ENCODE peak calls at places on chromosomes 1 and 21, in eight cellular contexts. K is heart left ventricle; G is esophagus muscularis mucosa; M is lower lobe of right lung; T is CD8-positive, alpha-beta T cell; Y is cardiac muscle cell; E is fibroblast of the aortic adventitia; N is bronchial epithelial cell. S is an unnamed sample.

GRCh38 chr1:192794768-192795035 is 14.1 kb upstream of the RGS2 start:
- DNase-seq in Y (no peak), G (no peak), E (no peak), M (no peak), T (no peak), K (no peak), N (no peak), S (no peak)

GRCh38 chr1:210358511-210359148 is 29.9 kb downstream of the HHAT start:
- DNase-seq in M (no peak), E (no peak), N (no peak), G (no peak), T (no peak), Y (no peak), K (no peak), S (no peak)

GRCh38 chr1:46202975-46203737 is at the start of gene LURAP1:
- DNase-seq in M (peak), Y (peak), T (peak), K (peak), E (peak), G (no peak), N (peak), S (no peak)

GRCh38 chr1:209931141-209931540 is 6.9 kb upstream of the SYT14 start:
- DNase-seq in N (no peak), M (no peak), Y (no peak), E (no peak), G (no peak), K (no peak), T (no peak), S (no peak)

GRCh38 chr1:106814418-106814817 is 242.1 kb upstream of the PRMT6 start:
- DNase-seq in Y (no peak), N (no peak), T (no peak), E (no peak), K (no peak), M (no peak), G (no peak), S (no peak)

GRCh38 chr1:26358411-26359384 is 4.8 kb upstream of the CRYBG2 start:
- DNase-seq in G (no peak), K (no peak), E (no peak), T (peak), M (no peak), Y (no peak), N (peak), S (no peak)

GRCh38 chr1:117161887-117162286 is 40.3 kb upstream of the TRIM45 start:
- DNase-seq in T (no peak), G (no peak), M (no peak), K (no peak), E (no peak), Y (no peak), N (no peak), S (no peak)

GRCh38 chr1:24910751-24911650 is 19.1 kb downstream of the RUNX3 start:
- DNase-seq in E (no peak), M (peak), G (no peak), N (peak), K (no peak), T (peak), Y (no peak), S (no peak)

GRCh38 chr1:59410457-59410856 is 113.6 kb downstream of the FGGY start:
- DNase-seq in N (no peak), E (no peak), G (no peak), Y (no peak), M (no peak), T (no peak), K (no peak), S (no peak)

GRCh38 chr1:84689514-84690396 is 506 bp downstream of the SSX2IP start:
- DNase-seq in M (peak), Y (peak), G (peak), N (peak), E (peak), T (peak), K (peak), S (no peak)

GRCh38 chr1:223429313-223429731 is 36.1 kb downstream of the CCDC185 start:
- DNase-seq in G (no peak), T (no peak), E (peak), M (no peak), K (peak), Y (no peak), N (peak), S (no peak)

GRCh38 chr21:43712268-43712942 is 6.5 kb upstream of the PDXK start:
- DNase-seq in N (peak), K (no peak), Y (no peak), G (no peak), T (no peak), M (peak), E (peak), S (no peak)

GRCh38 chr21:45142469-45142868 is 68.1 kb downstream of the ADARB1 start:
- DNase-seq in N (no peak), E (peak), T (no peak), K (no peak), M (no peak), Y (no peak), G (no peak), S (peak)

GRCh38 chr21:37244506-37245083 is 22.5 kb downstream of the VPS26C start:
- DNase-seq in M (no peak), T (no peak), E (no peak), Y (no peak), K (no peak), N (no peak), G (peak), S (no peak)

GRCh38 chr1:202501281-202501680 is 152.8 kb downstream of the PPP1R12B start:
- DNase-seq in G (no peak), M (no peak), Y (no peak), K (no peak), T (no peak), E (peak), N (peak), S (no peak)

GRCh38 chr1:24694380-24694843 is 50.8 kb upstream of the CLIC4 start:
- DNase-seq in M (peak), N (no peak), E (peak), K (peak), G (no peak), Y (peak), T (peak), S (no peak)

GRCh38 chr1:91765293-91765692 is 120.7 kb downstream of the TGFBR3 start:
- DNase-seq in M (no peak), Y (no peak), G (no peak), K (no peak), N (no peak), E (no peak), T (no peak), S (no peak)

GRCh38 chr1:111963985-111964738 is 25.3 kb downstream of the KCND3 start:
- DNase-seq in Y (no peak), T (no peak), M (no peak), N (no peak), K (no peak), E (no peak), G (no peak), S (no peak)

GRCh38 chr1:51284487-51284954 is 45.8 kb downstream of the TTC39A start:
- DNase-seq in E (peak), Y (peak), T (no peak), N (no peak), K (peak), G (no peak), M (no peak), S (peak)

GRCh38 chr1:63042278-63042677 is 258.3 kb downstream of the ATG4C start:
- DNase-seq in E (no peak), Y (peak), G (no peak), M (no peak), N (no peak), T (no peak), K (no peak), S (no peak)

GRCh38 chr1:48228156-48228555 is 5.6 kb downstream of the SLC5A9 start:
- DNase-seq in G (no peak), T (no peak), K (no peak), Y (peak), N (no peak), M (no peak), E (no peak), S (no peak)

GRCh38 chr21:31500976-31501375 is 156.9 kb upstream of the TIAM1 start:
- DNase-seq in E (no peak), Y (no peak), N (no peak), G (no peak), T (no peak), M (no peak), K (no peak), S (no peak)

GRCh38 chr1:243582321-243582720 is 267.7 kb downstream of the AKT3 start:
- DNase-seq in T (no peak), Y (no peak), K (no peak), G (no peak), M (no peak), E (peak), N (no peak), S (no peak)

GRCh38 chr1:42177551-42177981 is 13.0 kb upstream of the GUCA2A start:
- DNase-seq in G (no peak), M (peak), E (peak), T (no peak), K (no peak), N (peak), Y (no peak), S (no peak)

GRCh38 chr1:110035236-110035752 is 870 bp downstream of the STRIP1 start:
- DNase-seq in G (no peak), K (no peak), Y (no peak), E (peak), N (peak), M (no peak), T (no peak), S (no peak)

GRCh38 chr1:153773004-153773921 is 1.9 kb upstream of the SLC27A3 start:
- DNase-seq in M (no peak), E (no peak), T (no peak), N (no peak), K (peak), Y (no peak), G (no peak), S (no peak)
- TF ChIP-seq CTCF in M (no peak), E (no peak), T (no peak), N (no peak), K (no peak), Y (no peak), G (no peak), S (no peak)

DNA sequence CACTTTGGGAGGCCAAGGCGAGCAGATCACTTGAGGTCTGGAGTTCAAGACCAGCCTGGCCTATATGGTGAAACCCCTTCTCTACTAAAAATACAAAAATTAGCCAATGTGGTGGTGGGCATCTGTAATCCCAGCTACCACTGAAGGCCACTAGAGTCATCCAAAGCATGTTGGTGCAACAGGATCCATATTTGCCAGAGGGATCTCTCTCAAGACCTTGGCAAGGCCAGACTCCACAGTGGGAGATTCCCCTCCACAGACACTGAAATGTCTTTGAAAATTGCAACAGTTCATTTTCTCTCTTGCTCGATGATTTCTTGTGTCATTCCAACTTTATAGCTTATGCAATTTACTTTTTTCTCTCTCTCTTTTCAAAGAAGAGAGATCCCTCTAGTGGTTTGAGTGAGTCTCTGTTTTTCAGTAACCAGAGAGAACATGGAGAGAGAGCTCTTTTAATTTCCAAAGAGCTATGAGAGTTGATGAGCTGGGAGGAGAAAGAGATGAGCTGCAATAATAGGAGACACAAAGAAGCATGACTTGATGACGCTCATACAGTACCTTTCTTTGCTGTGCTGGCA is 176.8 kb upstream of the USP25 start:
- DNase-seq in G (no peak), Y (no peak), E (peak), M (no peak), N (peak), T (no peak), K (no peak), S (no peak)
- TF ChIP-seq CTCF in G (no peak), Y (peak), E (peak), M (peak), N (peak), T (peak), K (peak), S (peak)

GRCh38 chr1:154987326-154987725 is 4.2 kb downstream of the FLAD1 start:
- DNase-seq in M (peak), Y (no peak), E (peak), N (no peak), G (no peak), K (no peak), T (no peak), S (no peak)

GRCh38 chr1:154983776-154984466 is 777 bp downstream of the FLAD1 start:
- DNase-seq in M (peak), Y (no peak), K (no peak), T (no peak), N (no peak), E (no peak), G (no peak), S (no peak)

GRCh38 chr1:154989195-154989860 is 4.1 kb upstream of the LENEP start:
- DNase-seq in M (no peak), T (no peak), E (no peak), N (no peak), K (no peak), G (no peak), Y (no peak), S (no peak)

GRCh38 chr1:154990276-154990675 is 3.1 kb upstream of the LENEP start:
- DNase-seq in K (no peak), Y (no peak), E (no peak), G (no peak), T (no peak), N (no peak), M (peak), S (no peak)

DNA sequence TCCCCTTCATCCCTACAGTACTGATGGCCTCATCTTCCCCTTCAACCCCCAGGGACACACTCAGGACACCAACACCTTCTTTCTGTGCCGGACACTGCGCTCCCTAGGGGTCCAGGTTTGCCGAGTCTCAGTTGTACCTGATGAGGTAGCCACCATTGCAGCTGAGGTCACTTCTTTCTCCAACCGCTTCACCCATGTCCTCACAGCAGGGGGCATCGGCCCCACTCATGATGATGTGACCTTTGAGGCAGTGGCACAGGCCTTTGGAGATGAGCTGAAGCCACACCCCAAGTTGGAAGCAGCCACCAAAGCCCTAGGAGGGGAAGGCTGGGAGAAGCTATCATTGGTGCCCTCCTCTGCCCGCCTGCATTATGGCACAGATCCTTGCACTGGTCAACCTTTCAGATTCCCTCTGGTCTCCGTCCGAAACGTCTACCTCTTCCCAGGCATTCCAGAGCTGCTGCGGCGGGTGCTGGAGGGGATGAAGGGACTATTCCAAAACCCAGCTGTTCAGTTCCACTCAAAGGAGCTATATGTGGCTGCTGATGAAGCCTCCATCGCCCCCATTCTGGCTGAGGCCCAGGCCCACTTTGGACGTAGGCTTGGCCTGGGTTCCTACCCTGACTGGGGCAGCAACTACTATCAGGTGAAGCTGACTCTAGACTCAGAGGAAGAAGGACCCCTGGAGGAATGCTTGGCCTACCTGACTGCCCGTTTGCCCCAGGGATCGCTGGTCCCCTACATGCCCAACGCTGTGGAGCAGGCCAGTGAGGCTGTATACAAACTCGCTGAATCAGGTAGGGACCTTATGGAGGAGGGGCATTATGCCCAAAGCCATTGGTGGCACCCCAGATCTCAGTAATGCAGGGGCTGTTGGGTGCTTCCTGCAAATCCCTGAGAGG is 5.1 kb upstream of the LENEP start:
- DNase-seq in E (no peak), N (no peak), Y (no peak), G (no peak), T (no peak), K (no peak), M (peak), S (no peak)
- TF ChIP-seq CTCF in E (no peak), N (no peak), Y (no peak), G (no peak), T (no peak), K (no peak), M (no peak), S (no peak)

GRCh38 chr1:31627930-31628421 is 10.5 kb downstream of the HCRTR1 start:
- DNase-seq in T (no peak), Y (peak), M (peak), G (no peak), K (peak), N (no peak), E (peak), S (no peak)

GRCh38 chr1:31637915-31638673 is 6.6 kb downstream of the PEF1 start:
- DNase-seq in K (no peak), Y (no peak), T (no peak), G (no peak), E (peak), N (peak), M (no peak), S (no peak)

GRCh38 chr1:31628931-31629582 is 11.6 kb downstream of the HCRTR1 start:
- DNase-seq in E (no peak), N (no peak), T (no peak), M (no peak), Y (no peak), K (no peak), G (no peak), S (no peak)

GRCh38 chr1:31632649-31633048 is 12.0 kb downstream of the PEF1 start:
- DNase-seq in T (no peak), G (no peak), M (no peak), K (no peak), E (no peak), N (no peak), Y (no peak), S (no peak)

GRCh38 chr1:31633117-31633516 is 11.6 kb downstream of the PEF1 start:
- DNase-seq in K (no peak), Y (peak), G (no peak), E (peak), N (no peak), M (no peak), T (no peak), S (no peak)
- TF ChIP-seq CTCF in K (peak), Y (peak), G (no peak), E (peak), N (peak), M (peak), T (no peak), S (peak)

DNA sequence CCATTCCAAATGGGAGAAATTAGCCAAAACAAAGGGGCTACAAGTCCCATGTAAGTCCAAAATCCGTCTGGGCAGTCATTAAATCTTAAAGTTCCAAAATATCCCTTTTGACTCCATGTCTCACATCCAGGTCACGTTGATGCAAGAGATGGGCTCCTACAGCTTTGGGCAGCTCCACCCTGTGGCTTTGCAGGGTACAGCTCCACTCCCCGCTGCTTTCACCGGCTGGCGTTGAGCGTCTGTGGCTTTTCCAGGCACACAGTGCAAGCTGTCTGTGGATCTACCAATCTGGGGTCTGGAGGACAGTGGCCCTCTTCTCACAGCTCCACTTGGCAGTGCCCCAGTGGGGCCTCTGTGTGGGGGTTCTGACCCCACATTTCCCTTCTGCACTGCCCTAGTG is 130.2 kb downstream of the TPR start:
- DNase-seq in T (no peak), N (no peak), M (no peak), G (no peak), Y (peak), E (peak), K (peak), S (no peak)
- TF ChIP-seq CTCF in T (no peak), N (peak), M (no peak), G (no peak), Y (peak), E (peak), K (no peak), S (no peak)

S was measured in osteocyte.